ENCODE peak calls at places on chromosomes 6 and 20, in eight cellular contexts. L is cardiac fibroblast; Q is fibroblast of the aortic adventitia; U is GM13977; C is cardiac muscle cell; F is activated CD8-positive, alpha-beta T cell treated with anti-CD3 and anti-CD28 coated beads for 36 hours; T is HCT116; B is CD4-positive, alpha-beta T cell. E is an unnamed sample.

GRCh38 chr20:8774412-8774811 is 294.5 kb upstream of the PLCB4 start:
- DNase-seq in T (no peak), B (no peak), L (no peak), Q (no peak), F (no peak), C (no peak), U (no peak), E (no peak)

GRCh38 chr6:19789100-19789805 is 47.9 kb upstream of the ID4 start:
- DNase-seq in L (no peak), B (no peak), Q (peak; percentile 82), C (peak; percentile 29), T (no peak), F (no peak), U (no peak), E (no peak)

GRCh38 chr6:16236648-16237199 is 1.7 kb upstream of the GMPR start:
- DNase-seq in C (peak; percentile 77), Q (peak; percentile 76), B (no peak), U (peak; percentile 42), T (no peak), L (peak; percentile 55), F (peak; percentile 11), E (peak; percentile 46)

GRCh38 chr20:46709459-46710148 is at the start of gene SLC2A10:
- DNase-seq in T (no peak), B (no peak), U (peak; percentile 63), Q (peak; percentile 38), C (peak; percentile 75), L (peak; percentile 61), F (peak; percentile 13), E (peak; percentile 58)

GRCh38 chr6:148521158-148521557 is 178.5 kb downstream of the SASH1 start:
- DNase-seq in L (peak; percentile 63), B (no peak), T (no peak), C (no peak), Q (no peak), F (no peak), U (no peak), E (no peak)

GRCh38 chr6:71012871-71013456 is 56.1 kb upstream of the B3GAT2 start:
- DNase-seq in B (no peak), Q (peak; percentile 63), L (peak; percentile 71), T (peak; percentile 42), U (peak; percentile 50), F (peak; percentile 15), C (peak; percentile 70), E (peak; percentile 55)

GRCh38 chr20:35254448-35254999 is 23.4 kb downstream of the MMP24OS start:
- DNase-seq in T (no peak), L (no peak), B (no peak), F (no peak), C (no peak), U (no peak), Q (peak; percentile 36), E (no peak)

GRCh38 chr6:98041921-98042320 is 758.9 kb upstream of the MMS22L start:
- DNase-seq in U (no peak), F (no peak), C (no peak), Q (no peak), B (no peak), T (no peak), L (no peak), E (no peak)

GRCh38 chr20:34022154-34022842 is 28.6 kb downstream of the RALY start:
- DNase-seq in C (peak; percentile 34), F (peak; percentile 33), U (peak; percentile 74), T (peak; percentile 10), B (no peak), L (peak; percentile 21), Q (no peak), E (peak; percentile 75)

GRCh38 chr6:44002591-44003344 is 124.5 kb downstream of the MRPL14 start:
- DNase-seq in L (peak; percentile 42), Q (peak; percentile 43), U (peak; percentile 78), B (peak; percentile 25), T (no peak), C (peak; percentile 49), F (peak; percentile 85), E (peak; percentile 82)

GRCh38 chr6:42970859-42971612 is 7.9 kb downstream of the PEX6 start:
- DNase-seq in L (peak; percentile 29), B (no peak), T (no peak), F (peak; percentile 59), Q (no peak), U (no peak), C (no peak), E (no peak)

GRCh38 chr20:32485126-32485769 is 99.9 kb downstream of the NOL4L start:
- DNase-seq in C (peak; percentile 87), U (peak; percentile 82), F (peak; percentile 95), T (peak; percentile 34), B (peak; percentile 85), Q (peak; percentile 87), L (peak; percentile 88), E (peak; percentile 76)

GRCh38 chr6:152648090-152648489 is 10.9 kb upstream of the SYNE1 start:
- DNase-seq in T (no peak), L (peak; percentile 35), F (no peak), C (peak; percentile 57), B (no peak), Q (peak; percentile 55), U (no peak), E (no peak)

GRCh38 chr6:80433010-80433665 is 326.7 kb downstream of the BCKDHB start:
- DNase-seq in L (no peak), F (no peak), C (no peak), T (no peak), U (no peak), B (no peak), Q (peak; percentile 20), E (no peak)

GRCh38 chr20:19813839-19814238 is 55.8 kb downstream of the RIN2 start:
- DNase-seq in T (no peak), F (no peak), U (no peak), C (no peak), L (peak; percentile 76), B (no peak), Q (peak; percentile 71), E (no peak)

GRCh38 chr6:149941583-149942460 is at the start of gene ULBP2:
- DNase-seq in C (peak; percentile 96), T (peak; percentile 75), F (peak; percentile 96), B (peak; percentile 86), U (peak; percentile 79), Q (peak; percentile 97), L (peak; percentile 98), E (peak; percentile 85)

GRCh38 chr6:109793793-109794192 is 102.7 kb downstream of the FIG4 start:
- DNase-seq in T (peak; percentile 83), U (no peak), Q (peak; percentile 98), F (peak; percentile 7), L (peak; percentile 97), B (no peak), C (peak; percentile 93), E (no peak)

GRCh38 chr6:505374-505773 is 113.8 kb downstream of the IRF4 start:
- DNase-seq in L (no peak), U (no peak), Q (no peak), B (no peak), C (no peak), T (no peak), F (no peak), E (no peak)
- TF ChIP-seq CTCF in L (no peak), U (no peak), Q (no peak), B (no peak), C (no peak), T (no peak), F (no peak), E (no peak)

DNA sequence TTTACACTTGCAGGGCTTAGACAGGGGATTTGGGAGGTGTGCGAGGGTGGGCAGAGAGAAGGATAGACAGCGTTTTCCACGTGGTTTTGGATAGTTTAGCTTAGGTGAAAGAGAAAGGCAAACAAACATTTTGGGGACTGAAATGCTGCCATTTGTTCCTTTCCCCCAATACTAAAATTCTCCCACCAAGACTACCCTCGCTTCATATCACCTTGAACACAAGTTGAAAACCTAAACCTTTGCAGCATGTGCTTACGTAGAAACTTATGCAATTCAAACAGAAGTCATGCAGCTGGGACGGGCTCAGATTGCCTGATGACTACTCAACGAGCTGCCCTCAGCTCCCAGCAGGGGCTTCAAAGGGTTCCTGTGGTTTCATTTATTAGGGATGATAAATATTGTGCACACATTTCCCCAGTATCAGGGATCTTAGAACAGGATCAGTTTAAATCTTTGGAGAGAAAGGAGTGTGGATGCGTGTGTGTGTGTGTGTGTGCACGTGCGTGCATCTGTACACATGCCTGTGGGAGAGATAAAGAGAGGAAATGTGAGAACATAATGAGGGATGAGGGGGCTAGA is 77.3 kb downstream of the SLC22A23 start:
- DNase-seq in F (no peak), B (no peak), Q (no peak), L (no peak), U (no peak), C (peak; percentile 30), T (no peak), E (no peak)
- TF ChIP-seq CTCF in F (no peak), B (no peak), Q (no peak), L (no peak), U (no peak), C (no peak), T (no peak), E (no peak)

GRCh38 chr20:49347156-49347555 is 69.3 kb upstream of the ZNFX1 start:
- DNase-seq in Q (no peak), T (no peak), F (no peak), B (no peak), C (no peak), L (no peak), U (no peak), E (no peak)

GRCh38 chr20:49348563-49348962 is 70.7 kb upstream of the ZNFX1 start:
- DNase-seq in C (no peak), B (no peak), F (no peak), L (no peak), Q (no peak), U (no peak), T (no peak), E (no peak)

GRCh38 chr20:49344975-49345374 is 67.1 kb upstream of the ZNFX1 start:
- DNase-seq in C (peak; percentile 94), U (no peak), L (peak; percentile 97), B (no peak), Q (peak; percentile 96), T (no peak), F (no peak), E (no peak)

GRCh38 chr20:49345538-49345937 is 67.7 kb upstream of the ZNFX1 start:
- DNase-seq in T (no peak), Q (peak; percentile 68), C (peak; percentile 58), U (no peak), L (peak; percentile 86), F (no peak), B (no peak), E (no peak)

GRCh38 chr20:49346682-49347081 is 68.8 kb upstream of the ZNFX1 start:
- DNase-seq in B (no peak), Q (no peak), C (no peak), T (no peak), F (no peak), L (no peak), U (no peak), E (no peak)
- TF ChIP-seq CTCF in B (no peak), Q (no peak), C (no peak), T (no peak), F (no peak), L (no peak), U (no peak), E (no peak)

GRCh38 chr6:129776542-129776941 is 66.6 kb upstream of the ARHGAP18 start:
- DNase-seq in Q (no peak), U (no peak), L (no peak), C (no peak), T (no peak), B (no peak), F (no peak), E (no peak)

GRCh38 chr6:129778793-129779192 is 68.8 kb upstream of the ARHGAP18 start:
- DNase-seq in T (no peak), B (no peak), L (no peak), U (no peak), Q (no peak), C (no peak), F (no peak), E (no peak)

GRCh38 chr6:129773304-129773703 is 63.3 kb upstream of the ARHGAP18 start:
- DNase-seq in F (no peak), U (no peak), C (no peak), B (no peak), Q (no peak), L (no peak), T (no peak), E (no peak)

GRCh38 chr6:129774697-129775447 is 64.9 kb upstream of the ARHGAP18 start:
- DNase-seq in L (peak; percentile 90), Q (peak; percentile 91), T (peak; percentile 68), F (peak; percentile 61), B (peak; percentile 18), U (peak; percentile 27), C (peak; percentile 90), E (peak; percentile 23)
- TF ChIP-seq CTCF in L (peak; percentile 100), Q (peak; percentile 100), T (peak; percentile 100), F (peak; percentile 96), B (peak; percentile 56), U (peak; percentile 78), C (peak; percentile 100), E (peak; percentile 77)

E was measured in GM13976.